ENCODE peak calls at places on chromosomes 12 and 14, in six cellular contexts. D is heart right ventricle; S is uterus; J is OCI-LY7; L is CD4-positive, alpha-beta memory T cell; X is psoas muscle. M is an unnamed sample.

GRCh38 chr14:73663548-73664212 is 18.9 kb downstream of the DNAL1 start:
- DNase-seq in D (no peak), S (no peak), J (no peak), L (no peak), X (no peak), M (no peak)

GRCh38 chr12:2845280-2845679 is 10.4 kb upstream of the NRIP2 start:
- DNase-seq in D (peak), S (peak), J (no peak), L (no peak), X (no peak), M (no peak)

GRCh38 chr14:22391908-22392307 is 197.1 kb downstream of the DAD1 start:
- DNase-seq in D (peak), S (peak), J (peak), L (no peak), X (no peak), M (peak)

GRCh38 chr12:83389237-83389996 is 702.7 kb downstream of the TMTC2 start:
- DNase-seq in D (no peak), S (no peak), J (no peak), L (no peak), X (no peak), M (peak)

GRCh38 chr14:56963381-56963780 is 153.1 kb upstream of the OTX2 start:
- DNase-seq in D (no peak), S (no peak), J (no peak), L (no peak), X (no peak), M (no peak)

GRCh38 chr14:97788846-97789528 is 991.8 kb downstream of the VRK1 start:
- DNase-seq in D (no peak), S (no peak), J (no peak), L (no peak), X (no peak), M (no peak)

GRCh38 chr12:109744026-109744425 is 30.4 kb downstream of the FAM222A start:
- DNase-seq in D (no peak), S (peak), J (no peak), L (no peak), X (peak), M (no peak)

GRCh38 chr12:127770123-127770522 is 496.8 kb upstream of the TMEM132C start:
- DNase-seq in D (no peak), S (no peak), J (no peak), L (no peak), X (no peak), M (no peak)

GRCh38 chr12:14577344-14577743 is 9.7 kb upstream of the PLBD1 start:
- DNase-seq in D (no peak), S (no peak), J (peak), L (peak), X (no peak), M (no peak)

GRCh38 chr12:69999561-69999960 is 174.5 kb downstream of the MYRFL start:
- DNase-seq in D (no peak), S (no peak), J (peak), L (no peak), X (no peak), M (no peak)

GRCh38 chr14:65824285-65824977 is 411.9 kb downstream of the FUT8 start:
- DNase-seq in D (peak), S (peak), J (peak), L (peak), X (no peak), M (peak)

GRCh38 chr12:78977463-78977862 is 112.9 kb downstream of the SYT1 start:
- DNase-seq in D (no peak), S (no peak), J (no peak), L (no peak), X (no peak), M (no peak)

GRCh38 chr14:104428860-104429259 is 150.7 kb upstream of the C14orf180 start:
- DNase-seq in D (no peak), S (no peak), J (no peak), L (no peak), X (no peak), M (no peak)

GRCh38 chr12:113214938-113215400 is 6.3 kb upstream of the TPCN1 start:
- DNase-seq in D (peak), S (peak), J (peak), L (no peak), X (peak), M (no peak)

GRCh38 chr14:21940887-21941855 is 267.6 kb upstream of the OR4E1 start:
- DNase-seq in D (no peak), S (no peak), J (peak), L (peak), X (no peak), M (no peak)

GRCh38 chr14:80974338-80975078 is 19.1 kb downstream of the TSHR start:
- DNase-seq in D (no peak), S (no peak), J (no peak), L (no peak), X (no peak), M (no peak)

GRCh38 chr12:48104531-48104930 is 1.3 kb downstream of the SENP1 start:
- DNase-seq in D (no peak), S (no peak), J (peak), L (no peak), X (no peak), M (no peak)

GRCh38 chr12:46608431-46609280 is 217.1 kb downstream of the SLC38A4 start:
- DNase-seq in D (no peak), S (no peak), J (no peak), L (no peak), X (no peak), M (no peak)

GRCh38 chr14:102183922-102184677 is 44.4 kb downstream of the WDR20 start:
- DNase-seq in D (no peak), S (no peak), J (no peak), L (no peak), X (no peak), M (peak)

GRCh38 chr12:1992732-1993131 is 11.5 kb downstream of the DCP1B start:
- DNase-seq in D (no peak), S (no peak), J (no peak), L (no peak), X (no peak), M (no peak)

GRCh38 chr12:41967668-41968649 is 176.7 kb downstream of the GXYLT1 start:
- DNase-seq in D (no peak), S (no peak), J (no peak), L (no peak), X (no peak), M (no peak)

GRCh38 chr12:131989021-131989420 is 39.3 kb downstream of the EP400 start:
- DNase-seq in D (no peak), S (no peak), J (no peak), L (no peak), X (no peak), M (no peak)

GRCh38 chr14:93949511-93950075 is 22.4 kb downstream of the FAM181A start:
- DNase-seq in D (no peak), S (no peak), J (no peak), L (no peak), X (no peak), M (no peak)

GRCh38 chr12:68264864-68265256 is 11.5 kb upstream of the IL22 start:
- DNase-seq in D (no peak), S (no peak), J (no peak), L (no peak), X (no peak), M (no peak)

GRCh38 chr12:111438501-111438900 is 32.8 kb downstream of the SH2B3 start:
- DNase-seq in D (no peak), S (no peak), J (peak), L (peak), X (no peak), M (peak)

GRCh38 chr14:23034498-23035302 is at the start of gene PSMB5:
- DNase-seq in D (peak), S (peak), J (peak), L (peak), X (peak), M (no peak)

GRCh38 chr14:32666310-32666709 is 272.4 kb upstream of the NPAS3 start:
- DNase-seq in D (no peak), S (no peak), J (no peak), L (no peak), X (no peak), M (no peak)

GRCh38 chr14:70888681-70889175 is 18.5 kb upstream of the PCNX1 start:
- DNase-seq in D (no peak), S (no peak), J (no peak), L (no peak), X (no peak), M (no peak)
- H3K27ac ChIP-seq in D (no peak), S (no peak), J (no peak), L (no peak), X (no peak), M (no peak)

GRCh38 chr12:76029982-76030377 is 1.6 kb downstream of the PHLDA1 start:
- DNase-seq in D (no peak), S (no peak), J (no peak), L (no peak), X (no peak), M (no peak)
- H3K27ac ChIP-seq in D (peak), S (peak), J (no peak), L (peak), X (peak), M (peak)

DNA sequence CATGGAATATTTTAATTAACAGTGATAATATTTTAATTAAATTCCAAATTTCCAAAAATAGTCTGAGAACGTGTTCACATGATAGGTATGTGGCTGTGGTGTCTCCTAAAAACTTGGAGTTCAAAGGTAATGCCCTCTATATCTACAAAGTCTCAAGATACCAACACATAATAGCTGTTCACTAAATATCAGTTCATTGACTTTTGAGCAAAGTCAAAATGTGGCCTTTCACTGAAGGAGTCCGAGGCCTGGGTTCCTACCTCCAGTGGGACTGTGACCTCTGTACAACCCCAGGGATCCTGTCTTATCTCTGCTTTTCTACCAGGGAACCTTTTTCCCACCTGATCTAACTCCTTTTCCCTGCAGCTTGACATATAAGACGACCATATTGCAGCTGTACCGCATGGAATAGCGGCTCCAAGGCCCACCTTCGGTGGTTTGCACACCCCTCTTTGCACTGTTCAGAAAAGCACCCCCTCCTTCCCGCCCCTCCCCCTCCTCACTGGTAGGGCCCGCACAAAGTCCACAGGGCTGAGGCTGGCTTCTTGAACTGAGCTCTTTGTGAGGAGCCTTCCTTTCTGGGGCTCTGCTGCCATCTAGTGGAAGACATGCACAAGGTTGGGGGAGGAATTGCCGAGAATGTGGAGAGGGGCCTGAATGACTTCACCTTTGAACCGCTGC is 3.1 kb downstream of the CCND2 start:
- DNase-seq in D (peak), S (peak), J (peak), L (peak), X (peak), M (no peak)
- H3K27ac ChIP-seq in D (peak), S (peak), J (no peak), L (peak), X (no peak), M (no peak)

DNA sequence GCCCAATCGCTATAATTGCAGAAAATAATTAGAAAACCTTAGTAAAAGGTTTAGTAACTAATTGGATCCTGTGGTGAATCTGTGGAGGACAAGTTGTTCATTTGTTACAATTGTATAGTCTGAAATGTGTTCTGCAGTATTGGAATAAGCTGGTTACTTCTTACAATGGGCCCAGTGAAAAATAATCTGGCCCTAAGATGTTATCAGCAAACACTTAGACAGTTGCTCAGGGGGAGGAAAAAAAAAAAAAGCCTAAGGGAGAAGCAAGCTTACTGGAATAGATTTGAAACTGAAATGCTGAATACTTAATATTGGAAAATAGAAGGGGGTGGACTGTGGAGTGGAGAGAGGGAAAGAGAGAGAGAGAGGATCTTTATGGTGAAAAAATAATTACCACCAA is 4.0 kb downstream of the FOXG1 start:
- DNase-seq in D (no peak), S (no peak), J (no peak), L (no peak), X (no peak), M (no peak)
- H3K27ac ChIP-seq in D (no peak), S (no peak), J (no peak), L (no peak), X (no peak), M (no peak)

DNA sequence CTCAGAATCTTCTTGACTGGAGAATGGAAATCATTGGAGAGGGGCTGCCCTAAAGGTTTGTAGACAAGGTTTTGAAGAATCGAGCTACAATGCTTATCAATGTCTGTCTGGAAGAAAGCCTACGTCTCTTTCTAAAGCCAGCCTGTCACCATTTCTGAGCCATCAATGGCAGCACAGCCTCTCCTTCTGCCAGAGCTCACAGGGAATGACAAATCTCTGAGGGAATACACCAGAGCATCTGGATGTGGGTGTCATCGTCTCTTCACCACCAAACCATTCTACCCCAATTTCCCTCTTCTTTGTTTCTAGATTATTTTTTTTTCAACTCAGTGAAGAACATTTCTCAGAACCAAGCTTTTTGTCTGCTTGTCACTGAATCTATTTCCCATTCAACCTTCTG is 349.7 kb downstream of the EMP1 start:
- DNase-seq in D (no peak), S (no peak), J (no peak), L (no peak), X (no peak), M (no peak)
- H3K27ac ChIP-seq in D (no peak), S (no peak), J (no peak), L (no peak), X (no peak), M (no peak)

GRCh38 chr14:68198713-68199464 is 379.3 kb downstream of the RAD51B start:
- DNase-seq in D (no peak), S (no peak), J (no peak), L (no peak), X (no peak), M (no peak)
- H3K27ac ChIP-seq in D (peak), S (peak), J (no peak), L (no peak), X (peak), M (no peak)

GRCh38 chr12:6123258-6123657 is 1.2 kb downstream of the VWF start:
- DNase-seq in D (no peak), S (no peak), J (no peak), L (no peak), X (no peak), M (no peak)
- H3K27ac ChIP-seq in D (peak), S (peak), J (no peak), L (no peak), X (peak), M (no peak)

GRCh38 chr14:53491256-53491905 is 338.3 kb upstream of the DDHD1 start:
- DNase-seq in D (no peak), S (no peak), J (no peak), L (no peak), X (no peak), M (no peak)
- H3K27ac ChIP-seq in D (no peak), S (peak), J (no peak), L (no peak), X (no peak), M (no peak)

GRCh38 chr14:95701846-95702221 is 12.1 kb downstream of the TCL1A start:
- DNase-seq in D (no peak), S (peak), J (no peak), L (no peak), X (no peak), M (no peak)
- H3K27ac ChIP-seq in D (no peak), S (no peak), J (peak), L (no peak), X (no peak), M (no peak)

M was measured in substantia nigra.